ENCODE peak calls at places on chromosomes 1 and 21, in ten cellular contexts. S is NCI-H2171; R is hypothalamus; J is activated CD4-positive, alpha-beta T cell treated with anti-CD3 and anti-CD28 coated beads, Interleukin-2, amount 50 U/mL, for 1 hour; B is CD8-positive, alpha-beta memory T cell; O is myocyte; K is mesothelial cell of epicardium; Z is WTC11; Y is HAP-1; P is A172. V is an unnamed sample.

GRCh38 chr1:6590046-6590445 is 10.3 kb downstream of the ZBTB48 start:
- DNase-seq in S (no peak), R (no peak), J (no peak), B (no peak), O (no peak), K (no peak), Z (no peak), Y (no peak), P (no peak), V (no peak)

GRCh38 chr1:56157477-56157876 is 421.9 kb downstream of the PLPP3 start:
- DNase-seq in S (no peak), R (no peak), J (no peak), B (no peak), O (no peak), K (no peak), Z (no peak), Y (no peak), P (no peak), V (peak; percentile 74)

GRCh38 chr1:196997428-196997827 is 20.1 kb downstream of the CFHR5 start:
- DNase-seq in S (no peak), R (no peak), J (no peak), B (no peak), O (peak; percentile 45), K (no peak), Z (no peak), Y (no peak), P (peak; percentile 42), V (no peak)

GRCh38 chr1:205421728-205422127 is at the start of gene LEMD1:
- DNase-seq in S (peak; percentile 73), R (no peak), J (no peak), B (no peak), O (peak; percentile 84), K (no peak), Z (no peak), Y (no peak), P (no peak), V (no peak)

GRCh38 chr1:181189245-181189644 is 100.7 kb downstream of the IER5 start:
- DNase-seq in S (no peak), R (no peak), J (no peak), B (no peak), O (no peak), K (no peak), Z (no peak), Y (no peak), P (no peak), V (no peak)

GRCh38 chr1:202416641-202417040 is 68.1 kb downstream of the PPP1R12B start:
- DNase-seq in S (no peak), R (no peak), J (no peak), B (no peak), O (no peak), K (no peak), Z (no peak), Y (no peak), P (no peak), V (no peak)

GRCh38 chr1:205570796-205571537 is 60.8 kb downstream of the ELK4 start:
- DNase-seq in S (no peak), R (no peak), J (no peak), B (no peak), O (no peak), K (no peak), Z (no peak), Y (no peak), P (no peak), V (no peak)

GRCh38 chr1:59505596-59506028 is 208.7 kb downstream of the FGGY start:
- DNase-seq in S (no peak), R (no peak), J (no peak), B (no peak), O (no peak), K (no peak), Z (no peak), Y (peak; percentile 62), P (peak; percentile 11), V (no peak)

GRCh38 chr1:89670168-89670567 is 37.2 kb downstream of the LRRC8C start:
- DNase-seq in S (no peak), R (no peak), J (no peak), B (peak; percentile 1), O (no peak), K (no peak), Z (no peak), Y (no peak), P (no peak), V (no peak)

GRCh38 chr21:35257413-35257812 is 208.3 kb upstream of the RUNX1 start:
- DNase-seq in S (no peak), R (no peak), J (no peak), B (no peak), O (peak; percentile 94), K (no peak), Z (no peak), Y (no peak), P (peak; percentile 95), V (peak; percentile 62)

GRCh38 chr1:216824511-216824910 is 101.3 kb upstream of the ESRRG start:
- DNase-seq in S (no peak), R (no peak), J (no peak), B (no peak), O (no peak), K (no peak), Z (no peak), Y (no peak), P (no peak), V (no peak)

GRCh38 chr1:169113613-169114119 is 7.2 kb downstream of the ATP1B1 start:
- DNase-seq in S (no peak), R (no peak), J (no peak), B (no peak), O (peak; percentile 92), K (no peak), Z (peak; percentile 40), Y (no peak), P (peak; percentile 100), V (no peak)

GRCh38 chr1:230335861-230336549 is 90.1 kb downstream of the PGBD5 start:
- DNase-seq in S (no peak), R (no peak), J (no peak), B (no peak), O (peak; percentile 82), K (no peak), Z (no peak), Y (no peak), P (no peak), V (no peak)

GRCh38 chr1:40840526-40841323 is 21.4 kb downstream of the CITED4 start:
- DNase-seq in S (no peak), R (no peak), J (no peak), B (no peak), O (no peak), K (no peak), Z (no peak), Y (no peak), P (no peak), V (no peak)

GRCh38 chr1:180178511-180179161 is 24.0 kb downstream of the QSOX1 start:
- DNase-seq in S (peak; percentile 43), R (peak; percentile 39), J (peak; percentile 67), B (peak; percentile 47), O (peak; percentile 69), K (no peak), Z (peak; percentile 83), Y (peak; percentile 82), P (peak; percentile 49), V (peak; percentile 51)

GRCh38 chr1:156388814-156389137 is 19.8 kb downstream of the RHBG start:
- DNase-seq in S (no peak), R (no peak), J (no peak), B (no peak), O (no peak), K (no peak), Z (no peak), Y (no peak), P (no peak), V (no peak)